ENCODE peak calls at places on chromosomes 6 and 20, in seven cellular contexts. P, B, M, K, L, G and Z are unnamed samples.

GRCh38 chr6:12916001-12916400 is 199.4 kb downstream of the PHACTR1 start:
- DNase-seq in M (no peak), G (no peak), B (no peak), L (no peak), K (no peak), P (no peak), Z (no peak)

GRCh38 chr6:117451607-117452164 is 25.9 kb upstream of the ROS1 start:
- DNase-seq in K (no peak), P (no peak), G (no peak), B (no peak), M (no peak), L (no peak), Z (no peak)

GRCh38 chr20:11350126-11351005 is 567.3 kb upstream of the BTBD3 start:
- DNase-seq in K (no peak), G (no peak), P (no peak), M (no peak), L (peak; percentile 9), B (peak; percentile 16), Z (no peak)

GRCh38 chr6:9783567-9783966 is 631.3 kb downstream of the TFAP2A start:
- DNase-seq in K (no peak), M (no peak), G (peak; percentile 29), L (no peak), B (no peak), P (no peak), Z (no peak)

GRCh38 chr6:50990750-50991446 is 172.2 kb downstream of the TFAP2B start:
- DNase-seq in B (no peak), G (no peak), M (no peak), K (no peak), L (no peak), P (no peak), Z (no peak)

GRCh38 chr6:134577998-134578397 is 260.1 kb upstream of the SGK1 start:
- DNase-seq in M (no peak), G (no peak), B (no peak), K (no peak), P (no peak), L (no peak), Z (no peak)

GRCh38 chr20:33477386-33478234 is 12.3 kb upstream of the CBFA2T2 start:
- DNase-seq in P (no peak), M (no peak), K (no peak), G (no peak), B (no peak), L (peak; percentile 69), Z (no peak)

GRCh38 chr6:69894578-69895347 is 28.4 kb downstream of the COL19A1 start:
- DNase-seq in P (no peak), M (no peak), K (no peak), L (no peak), B (no peak), G (no peak), Z (no peak)

DNA sequence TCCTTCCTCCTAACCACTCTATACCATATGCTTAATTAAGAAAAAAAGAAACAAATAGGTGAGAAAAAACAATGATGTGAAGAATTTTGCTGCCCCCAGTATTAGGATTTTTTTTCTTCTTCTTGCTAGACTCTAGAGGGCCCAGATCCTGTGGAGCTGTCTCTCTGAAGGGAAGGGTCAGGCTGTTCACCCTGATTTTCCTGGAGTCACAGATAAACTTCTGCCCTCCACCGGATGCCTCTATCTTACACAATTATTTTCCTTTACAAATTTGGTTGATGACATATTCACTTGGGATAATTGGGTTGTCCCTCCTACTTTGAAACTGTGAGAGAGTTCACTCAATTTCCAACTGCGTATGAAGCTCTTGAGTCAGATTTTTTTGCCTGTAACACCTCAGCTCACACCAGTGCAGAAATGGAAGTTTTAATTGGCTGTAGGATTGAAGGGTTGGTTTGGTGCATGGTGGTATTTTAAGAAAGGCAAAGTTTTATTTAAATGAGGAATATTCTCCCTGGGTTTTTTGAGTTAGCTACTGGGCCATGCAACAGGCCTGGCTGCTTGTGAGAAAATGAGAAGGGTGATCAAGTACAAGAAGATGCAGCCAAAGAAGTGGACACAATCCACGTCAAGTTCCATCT is 73.7 kb upstream of the ESR1 start:
- DNase-seq in L (no peak), G (no peak), K (no peak), B (no peak), M (no peak), P (no peak), Z (no peak)
- H3K4me3 ChIP-seq in L (no peak overlapping the region), G (no peak overlapping the region), K (no peak overlapping the region), B (no peak overlapping the region), M (no peak overlapping the region), P (no peak overlapping the region), Z (no peak overlapping the region)

GRCh38 chr6:11392778-11393507 is 144.6 kb upstream of the TMEM170B start:
- DNase-seq in K (peak; percentile 61), B (no peak), G (peak; percentile 20), L (peak; percentile 93), M (no peak), P (peak; percentile 79), Z (no peak)
- H3K4me1 ChIP-seq in K (peaks cover 38% of the 10 kb centered on the region), B (no peaks in the 10 kb centered on the region), G (peaks cover 7% of the 10 kb centered on the region), L (peaks cover 7% of the 10 kb centered on the region), M (peaks cover 2% of the 10 kb centered on the region), P (peaks cover 33% of the 10 kb centered on the region), Z (peaks cover 19% of the 10 kb centered on the region)

GRCh38 chr20:40683221-40683893 is 5.7 kb downstream of the MAFB start:
- DNase-seq in K (peak; percentile 69), G (peak; percentile 21), L (no peak), P (no peak), M (peak; percentile 84), B (no peak), Z (no peak)
- H3K4me3 ChIP-seq in K (peak overlapping the region; percentile 79), G (no peak overlapping the region), L (no peak overlapping the region), P (no peak overlapping the region), M (no peak overlapping the region), B (no peak overlapping the region), Z (peak overlapping the region; percentile 16)

GRCh38 chr20:62953839-62954703 is 1.6 kb downstream of the SLC17A9 start:
- DNase-seq in K (peak; percentile 88), B (peak; percentile 62), M (peak; percentile 92), G (peak; percentile 31), L (peak; percentile 68), P (no peak), Z (peak; percentile 28)

GRCh38 chr20:62951896-62952372 is 575 bp upstream of the SLC17A9 start:
- DNase-seq in M (no peak), K (peak; percentile 39), G (no peak), P (no peak), L (no peak), B (no peak), Z (no peak)

GRCh38 chr20:62953167-62953838 is 794 bp downstream of the SLC17A9 start:
- DNase-seq in K (peak; percentile 45), P (no peak), L (no peak), G (no peak), M (peak; percentile 77), B (no peak), Z (no peak)

GRCh38 chr20:62951143-62951895 is 1.2 kb upstream of the SLC17A9 start:
- DNase-seq in L (no peak), P (no peak), G (no peak), K (peak; percentile 15), M (no peak), B (no peak), Z (no peak)

GRCh38 chr20:62952373-62953166 is at the start of gene SLC17A9:
- DNase-seq in L (peak; percentile 95), M (peak; percentile 93), G (peak; percentile 65), K (peak; percentile 92), P (no peak), B (peak; percentile 38), Z (no peak)
- H3K4me1 ChIP-seq in L (peaks cover 30% of the 10 kb centered on the region), M (no peaks in the 10 kb centered on the region), G (peaks cover 18% of the 10 kb centered on the region), K (peaks cover 30% of the 10 kb centered on the region), P (peaks cover 4% of the 10 kb centered on the region), B (peaks cover 18% of the 10 kb centered on the region), Z (peaks cover 21% of the 10 kb centered on the region)

DNA sequence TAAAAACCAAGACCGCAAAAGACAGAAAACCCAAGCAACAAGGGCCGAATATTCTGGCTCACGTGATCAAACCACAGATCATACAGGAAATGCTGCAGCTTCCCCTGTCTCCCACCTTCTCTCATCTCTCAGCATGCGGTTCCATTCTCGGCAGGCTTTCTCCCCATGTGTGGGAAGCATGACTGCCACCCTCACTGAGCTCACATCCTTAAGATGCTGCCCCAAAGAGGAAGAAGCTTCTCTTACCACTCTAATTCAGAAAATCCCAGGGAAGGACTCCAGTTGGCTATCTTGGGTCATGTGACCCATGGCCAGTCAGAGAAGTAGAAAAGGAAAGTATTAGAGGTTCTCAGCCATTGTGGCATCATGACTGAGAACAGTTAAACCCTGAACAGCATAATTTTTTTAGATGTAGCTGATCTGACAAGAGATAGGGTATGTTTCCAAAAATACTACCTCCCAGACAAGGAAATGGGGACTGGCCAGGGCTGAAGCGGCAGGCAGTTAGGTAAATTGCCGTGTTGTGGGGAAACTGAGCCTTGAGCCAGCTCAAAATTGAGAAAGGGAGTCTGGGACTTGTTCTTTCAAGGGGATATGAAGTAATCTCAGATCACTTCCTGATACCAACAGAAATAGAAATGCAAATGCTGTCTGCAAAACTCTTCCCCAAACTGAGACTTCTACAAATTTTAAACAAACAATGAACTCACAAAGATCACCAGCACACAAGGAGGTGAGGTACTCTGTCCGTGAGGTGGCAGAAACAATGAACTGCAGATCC is 37.1 kb upstream of the GRM4 start:
- DNase-seq in G (no peak), L (peak; percentile 45), P (no peak), M (peak; percentile 28), B (no peak), K (no peak), Z (no peak)
- H3K4me3 ChIP-seq in G (no peak overlapping the region), L (no peak overlapping the region), P (no peak overlapping the region), M (no peak overlapping the region), B (no peak overlapping the region), K (peak overlapping the region; percentile 27), Z (no peak overlapping the region)